ENCODE peak calls at places on chromosomes 4 and X, in four cellular contexts. G is SK-N-SH, M is uterus, P is right lobe of liver. O is an unnamed sample.

GRCh38 chr4:54930226-54930625 is 195.2 kb downstream of the KDR start:
- DNase-seq in G (no peak), M (no peak), P (no peak), O (no peak)

GRCh38 chr4:120052840-120053239 is 13.8 kb downstream of the MAD2L1 start:
- DNase-seq in G (no peak), M (no peak), P (no peak), O (peak; percentile 89)

GRCh38 chr4:136637071-136637777 is 895.1 kb downstream of the PCDH18 start:
- DNase-seq in G (peak; percentile 22), M (no peak), P (no peak), O (peak; percentile 38)

GRCh38 chr4:125254111-125254510 is 60.6 kb upstream of the FAT4 start:
- DNase-seq in G (no peak), M (no peak), P (no peak), O (no peak)

GRCh38 chr4:181870326-181870725 is 372.9 kb upstream of the TENM3 start:
- DNase-seq in G (no peak), M (no peak), P (no peak), O (no peak)

GRCh38 chr4:162461952-162462351 is 298.2 kb upstream of the FSTL5 start:
- DNase-seq in G (peak; percentile 3), M (no peak), P (no peak), O (peak; percentile 25)

GRCh38 chr4:52611030-52611555 is 48.0 kb downstream of the USP46 start:
- DNase-seq in G (no peak), M (no peak), P (no peak), O (no peak)

GRCh38 chr4:105990933-105991332 is 95.7 kb downstream of the NPNT start:
- DNase-seq in G (peak; percentile 23), M (peak; percentile 47), P (peak; percentile 60), O (no peak)

GRCh38 chr4:153110739-153111138 is 93.5 kb upstream of the TRIM2 start:
- DNase-seq in G (no peak), M (no peak), P (no peak), O (no peak)

GRCh38 chr4:182807841-182808548 is 109.2 kb downstream of the DCTD start:
- DNase-seq in G (no peak), M (no peak), P (no peak), O (no peak)

GRCh38 chr4:89109841-89110540 is 1.3 kb upstream of the TIGD2 start:
- DNase-seq in G (peak; percentile 24), M (no peak), P (no peak), O (no peak)

GRCh38 chr4:127642169-127642568 is 9.4 kb downstream of the INTU start:
- DNase-seq in G (no peak), M (no peak), P (no peak), O (no peak)

GRCh38 chr4:118736867-118737266 is 51.7 kb downstream of the METTL14 start:
- DNase-seq in G (no peak), M (no peak), P (no peak), O (no peak)

GRCh38 chrX:40320819-40321218 is 223.1 kb upstream of the BCOR start:
- DNase-seq in G (no peak), M (no peak), P (no peak), O (no peak)
- H3K9me3 ChIP-seq in G (no peaks in the 10 kb centered on the region), M (no peaks in the 10 kb centered on the region), P (no peaks in the 10 kb centered on the region), O (no peaks in the 10 kb centered on the region)

GRCh38 chr4:28811025-28811424 is 1909.1 kb upstream of the PCDH7 start:
- DNase-seq in G (no peak), M (no peak), P (no peak), O (no peak)
- H3K9me3 ChIP-seq in G (peaks cover 8% of the 10 kb centered on the region), M (no peaks in the 10 kb centered on the region), P (no peaks in the 10 kb centered on the region), O (peaks cover 1% of the 10 kb centered on the region)

DNA sequence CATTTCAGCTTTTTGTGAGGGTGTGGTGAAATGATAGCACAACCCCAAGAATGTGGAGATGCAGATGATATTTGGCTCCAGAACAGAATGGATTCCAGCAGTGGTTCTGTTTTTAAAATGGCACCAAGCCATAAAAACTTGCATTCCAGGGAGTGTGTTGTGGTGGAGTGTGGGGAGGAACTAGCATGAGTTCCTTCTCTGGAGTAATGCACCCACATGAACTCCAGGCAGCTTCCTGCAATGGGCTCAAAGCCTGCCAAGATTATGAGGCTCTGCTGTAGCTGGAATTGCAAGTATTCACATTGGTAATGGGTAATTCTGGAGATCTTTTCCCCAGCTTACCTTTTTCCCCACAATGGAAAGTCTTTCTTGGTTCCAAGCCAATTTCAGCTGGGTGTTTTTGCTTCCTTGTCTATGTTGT is 161.4 kb downstream of the RAB28 start:
- DNase-seq in G (no peak), M (no peak), P (no peak), O (peak; percentile 27)
- H3K9me3 ChIP-seq in G (no peaks in the 10 kb centered on the region), M (no peaks in the 10 kb centered on the region), P (no peaks in the 10 kb centered on the region), O (no peaks in the 10 kb centered on the region)

DNA sequence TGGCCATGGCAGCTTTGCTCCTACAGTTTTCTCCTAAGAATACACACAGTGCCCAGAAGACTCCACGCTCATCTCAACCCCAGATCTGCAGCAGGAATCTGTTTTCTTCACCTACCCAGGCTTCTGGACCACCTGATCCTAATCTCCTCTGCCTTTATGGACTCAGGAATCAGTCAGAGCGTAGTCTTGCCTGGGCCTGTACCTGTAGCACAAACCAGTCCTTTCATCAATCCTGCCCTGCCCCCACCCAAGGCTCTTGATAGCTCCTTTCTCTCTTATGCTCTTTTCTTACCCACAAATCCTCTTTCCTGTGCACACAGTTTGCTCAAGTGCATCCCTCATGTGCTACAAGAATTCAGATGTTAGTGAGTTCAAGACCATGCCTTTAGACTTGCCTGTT is 89.7 kb downstream of the ZNF718 start:
- DNase-seq in G (no peak), M (no peak), P (no peak), O (no peak)
- H3K9me3 ChIP-seq in G (peaks cover 3% of the 10 kb centered on the region), M (no peaks in the 10 kb centered on the region), P (no peaks in the 10 kb centered on the region), O (peaks cover 3% of the 10 kb centered on the region)

DNA sequence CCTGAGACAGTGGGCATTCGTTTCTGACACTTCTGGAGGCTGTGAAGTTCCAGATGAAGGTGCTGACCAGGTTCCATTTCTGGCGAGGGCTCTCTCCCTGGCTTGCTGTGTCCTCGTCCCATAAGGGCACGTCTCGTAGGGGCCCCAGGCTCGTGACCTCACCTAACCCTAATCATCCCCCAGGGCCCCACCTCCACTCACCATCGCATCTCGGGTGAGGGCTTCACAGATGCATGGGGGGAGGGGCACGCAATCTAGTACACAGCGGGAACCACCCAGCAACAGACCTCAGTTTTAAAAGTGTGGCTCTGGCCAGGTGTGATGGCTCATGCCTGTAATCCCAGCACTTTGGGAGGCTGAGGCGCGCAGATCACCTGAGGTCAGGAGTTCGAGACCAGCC is 22.1 kb downstream of the PDE6B start:
- DNase-seq in G (no peak), M (no peak), P (no peak), O (no peak)
- H3K9me3 ChIP-seq in G (no peaks in the 10 kb centered on the region), M (no peaks in the 10 kb centered on the region), P (no peaks in the 10 kb centered on the region), O (no peaks in the 10 kb centered on the region)

DNA sequence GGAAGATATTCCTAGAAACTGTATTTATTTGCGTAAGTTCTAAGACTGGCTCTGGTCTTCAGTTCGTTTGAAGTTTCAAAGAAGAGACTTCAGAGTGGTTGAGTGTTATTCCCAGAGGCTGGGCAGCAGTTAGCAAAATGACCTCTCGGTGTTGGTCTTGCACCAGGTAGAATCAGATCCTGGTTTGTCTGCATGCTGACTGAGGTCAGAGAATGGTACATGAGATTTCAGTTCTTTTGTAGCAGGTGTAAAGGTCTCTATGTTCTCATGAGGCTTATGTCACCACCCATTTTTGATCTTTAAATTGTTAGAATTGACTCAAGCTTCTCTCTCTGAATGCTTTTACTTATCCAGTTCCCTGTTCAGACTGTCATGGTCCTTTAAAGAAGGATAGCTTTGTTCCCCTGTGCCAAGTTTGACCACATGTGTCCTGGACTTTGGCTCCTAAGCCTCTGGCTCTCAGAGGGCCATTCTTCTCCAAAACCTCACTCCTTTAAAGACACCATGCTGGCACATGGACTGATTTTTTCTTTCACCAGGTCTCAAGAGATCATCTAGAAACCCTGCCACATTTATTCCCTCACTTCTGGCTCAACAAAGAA is 355.8 kb upstream of the BOD1L1 start:
- DNase-seq in G (no peak), M (no peak), P (peak; percentile 47), O (no peak)
- H3K9me3 ChIP-seq in G (no peaks in the 10 kb centered on the region), M (no peaks in the 10 kb centered on the region), P (no peaks in the 10 kb centered on the region), O (no peaks in the 10 kb centered on the region)

GRCh38 chrX:76228499-76228898 is 55.6 kb downstream of the PBDC1 start:
- DNase-seq in G (no peak), M (no peak), P (no peak), O (no peak)
- H3K9me3 ChIP-seq in G (peaks cover 4% of the 10 kb centered on the region), M (no peaks in the 10 kb centered on the region), P (no peaks in the 10 kb centered on the region), O (no peaks in the 10 kb centered on the region)

GRCh38 chr4:178611062-178611461 is 1168.8 kb upstream of the AGA start:
- DNase-seq in G (no peak), M (no peak), P (no peak), O (no peak)

DNA sequence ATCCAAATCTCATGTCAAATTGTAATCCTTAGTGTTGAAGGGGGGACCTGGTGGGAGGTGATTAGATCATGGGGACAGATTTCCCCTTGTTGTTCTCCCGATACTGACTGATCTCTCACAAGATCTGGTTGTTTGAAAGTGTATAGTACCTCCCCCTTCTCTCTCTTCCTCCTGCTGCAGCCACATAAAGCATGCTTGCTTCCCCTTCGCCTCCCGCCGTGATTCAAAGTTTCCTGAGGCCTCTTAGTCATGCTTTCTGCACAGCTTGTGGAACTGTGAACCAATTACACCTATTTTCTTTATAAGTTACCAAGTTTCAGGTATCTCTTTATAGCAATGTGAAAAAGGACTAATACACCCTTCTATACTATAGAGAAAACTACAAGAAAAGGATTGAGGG is 1170.5 kb upstream of the AGA start:
- DNase-seq in G (no peak), M (no peak), P (no peak), O (no peak)
- H3K9me3 ChIP-seq in G (no peaks in the 10 kb centered on the region), M (no peaks in the 10 kb centered on the region), P (no peaks in the 10 kb centered on the region), O (no peaks in the 10 kb centered on the region)

DNA sequence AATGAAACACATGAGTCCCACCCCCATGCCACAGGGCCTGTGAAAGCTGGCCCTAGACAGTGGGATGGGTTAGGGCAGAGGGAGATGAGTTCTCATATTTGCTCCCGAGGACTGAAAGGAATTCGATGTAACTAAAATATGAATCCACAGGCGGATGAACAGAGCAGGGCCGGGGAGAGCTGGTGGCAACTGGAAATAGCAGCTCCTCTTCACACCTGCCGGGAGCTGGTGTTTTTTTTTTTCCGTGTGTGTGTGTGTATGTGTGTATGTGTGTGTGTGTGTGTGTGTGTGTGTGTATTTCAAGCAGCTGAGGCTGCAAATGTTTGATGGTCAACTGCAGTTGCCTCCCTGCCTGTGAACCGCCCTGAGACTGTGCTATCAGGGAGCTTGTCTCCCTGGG is 115.1 kb upstream of the PSAPL1 start:
- DNase-seq in G (no peak), M (no peak), P (no peak), O (no peak)
- H3K9me3 ChIP-seq in G (peaks cover 5% of the 10 kb centered on the region), M (no peaks in the 10 kb centered on the region), P (no peaks in the 10 kb centered on the region), O (peaks cover 8% of the 10 kb centered on the region)